ENCODE peak calls at places on chromosomes 2 and 18, in five cellular contexts. W, D, P, A and T are unnamed samples.

GRCh38 chr2:240369725-240370585 is 65.5 kb upstream of the GPC1 start:
- DNase-seq in W (peak), D (no peak), P (peak), A (peak), T (peak)

GRCh38 chr2:45439788-45440773 is 171.0 kb downstream of the SRBD1 start:
- DNase-seq in W (peak), D (no peak), P (no peak), A (peak), T (no peak)

GRCh38 chr2:143264851-143265250 is 135.6 kb downstream of the ARHGAP15 start:
- DNase-seq in W (peak), D (no peak), P (no peak), A (peak), T (peak)

GRCh38 chr2:221571391-221572179 is 519 bp downstream of the EPHA4 start:
- DNase-seq in W (no peak), D (peak), P (peak), A (peak), T (peak)

GRCh38 chr2:5111581-5111980 is 580.6 kb upstream of the SOX11 start:
- DNase-seq in W (no peak), D (no peak), P (no peak), A (no peak), T (no peak)

GRCh38 chr2:48248251-48248933 is 281.6 kb upstream of the STON1 start:
- DNase-seq in W (peak), D (no peak), P (no peak), A (peak), T (peak)

GRCh38 chr18:57294547-57294946 is 57.8 kb upstream of the ST8SIA3 start:
- DNase-seq in W (no peak), D (no peak), P (no peak), A (no peak), T (no peak)

GRCh38 chr2:112541315-112542122 is 746 bp upstream of the POLR1B start:
- DNase-seq in W (no peak), D (no peak), P (no peak), A (peak), T (peak)

GRCh38 chr18:78855188-78855587 is 124.4 kb upstream of the SALL3 start:
- DNase-seq in W (no peak), D (no peak), P (no peak), A (no peak), T (no peak)

GRCh38 chr2:179132076-179132475 is 82.1 kb upstream of the CCDC141 start:
- DNase-seq in W (no peak), D (no peak), P (no peak), A (no peak), T (peak)

GRCh38 chr2:181411105-181411849 is 45.9 kb upstream of the ITGA4 start:
- DNase-seq in W (no peak), D (no peak), P (no peak), A (no peak), T (no peak)

GRCh38 chr2:121502246-121502645 is 28.4 kb upstream of the RNU4ATAC start:
- DNase-seq in W (no peak), D (no peak), P (no peak), A (peak), T (peak)

GRCh38 chr2:102101097-102101843 is 41.3 kb upstream of the IL1R1 start:
- DNase-seq in W (no peak), D (no peak), P (no peak), A (no peak), T (no peak)

GRCh38 chr2:136332436-136333095 is 214.6 kb upstream of the CXCR4 start:
- DNase-seq in W (no peak), D (no peak), P (no peak), A (no peak), T (no peak)

GRCh38 chr2:197294260-197294659 is 16.3 kb downstream of the ANKRD44 start:
- DNase-seq in W (no peak), D (no peak), P (no peak), A (no peak), T (no peak)